ENCODE peak calls at places on chromosomes 11 and 22, in nine cellular contexts. R is right atrium auricular region; K is esophagus squamous epithelium; F is pancreas; X is cardiac fibroblast; I is dorsolateral prefrontal cortex; N is fibroblast of the aortic adventitia; B is CD8-positive, alpha-beta T cell; W is HFF-Myc. L is an unnamed sample.

GRCh38 chr11:33461726-33462125 is 204.5 kb downstream of the HIPK3 start:
- DNase-seq in X (no peak), R (no peak), W (no peak), B (no peak), K (no peak), F (no peak), N (no peak), I (no peak), L (no peak)

GRCh38 chr11:23311986-23312940 is 452.0 kb upstream of the CCDC179 start:
- DNase-seq in B (no peak), X (peak), F (no peak), W (peak), N (no peak), R (no peak), I (no peak), K (no peak), L (peak)

GRCh38 chr22:45770506-45770905 is 98.9 kb downstream of the ATXN10 start:
- DNase-seq in I (no peak), W (no peak), B (no peak), K (no peak), X (no peak), F (no peak), R (no peak), N (no peak), L (no peak)

GRCh38 chr11:107780136-107780535 is 68.3 kb upstream of the SLN start:
- DNase-seq in R (no peak), N (peak), K (no peak), W (no peak), X (no peak), I (no peak), B (no peak), F (no peak), L (no peak)

GRCh38 chr11:120316880-120317688 is 8.0 kb upstream of the TLCD5 start:
- DNase-seq in F (no peak), X (peak), B (no peak), W (no peak), I (no peak), N (peak), R (peak), K (no peak), L (peak)

GRCh38 chr11:64580387-64580786 is 10.6 kb upstream of the SLC22A12 start:
- DNase-seq in B (no peak), W (no peak), X (no peak), R (no peak), F (no peak), N (peak), I (peak), K (no peak), L (no peak)

GRCh38 chr22:28883917-28884753 is 763 bp downstream of the ZNRF3 start:
- DNase-seq in I (peak), B (peak), W (no peak), N (peak), R (no peak), K (no peak), F (peak), X (peak), L (peak)

GRCh38 chr11:14308114-14308896 is 50.7 kb downstream of the RRAS2 start:
- DNase-seq in K (no peak), I (no peak), W (peak), R (no peak), X (peak), N (peak), F (no peak), B (no peak), L (peak)

GRCh38 chr11:68371176-68372041 is 59.0 kb downstream of the LRP5 start:
- DNase-seq in W (no peak), N (no peak), F (peak), R (peak), B (no peak), K (no peak), I (no peak), X (no peak), L (no peak)

GRCh38 chr22:48640890-48641771 is 1186.5 kb downstream of the BRD1 start:
- DNase-seq in N (no peak), B (no peak), W (no peak), X (no peak), I (no peak), R (no peak), K (no peak), F (peak), L (no peak)

GRCh38 chr11:100687630-100688395 is 725 bp downstream of the ARHGAP42 start:
- DNase-seq in F (no peak), X (peak), R (peak), K (no peak), B (no peak), I (peak), W (peak), N (peak), L (peak)

GRCh38 chr11:100684101-100685065 is 2.7 kb upstream of the ARHGAP42 start:
- DNase-seq in N (no peak), X (no peak), K (no peak), R (no peak), W (no peak), I (no peak), F (no peak), B (no peak), L (no peak)

GRCh38 chr11:100687032-100687629 is at the start of gene ARHGAP42:
- DNase-seq in B (no peak), N (peak), R (peak), F (peak), W (no peak), I (peak), X (peak), K (no peak), L (peak)

GRCh38 chr11:100689141-100689540 is 2.1 kb downstream of the ARHGAP42 start:
- DNase-seq in X (peak), I (no peak), W (no peak), R (no peak), N (no peak), K (no peak), F (no peak), B (no peak), L (peak)

DNA sequence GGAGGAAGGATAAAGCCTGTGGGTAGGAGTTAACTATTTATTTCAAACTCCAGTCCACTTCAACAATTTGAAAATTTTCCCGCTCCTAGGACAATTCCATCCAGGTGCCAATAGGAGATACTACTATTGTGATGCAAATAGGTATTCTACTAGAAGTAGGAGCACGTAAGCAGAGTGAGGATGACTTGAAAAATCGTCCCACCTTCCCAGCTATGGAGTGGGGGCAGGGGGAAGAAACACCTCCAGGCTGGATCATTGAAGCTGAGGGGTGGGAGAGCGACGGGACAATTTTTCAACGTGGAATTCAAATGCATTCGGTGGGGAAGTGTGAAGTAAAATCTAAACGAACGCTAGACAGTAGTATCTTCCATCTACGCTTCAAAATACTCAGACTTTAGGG is 612 bp upstream of the ARHGAP42 start:
- DNase-seq in F (no peak), R (no peak), I (no peak), X (no peak), K (no peak), N (no peak), W (no peak), B (no peak), L (no peak)
- H3K4me3 ChIP-seq in F (no peak), R (peak), I (peak), X (peak), K (peak), N (peak), W (peak), B (no peak), L (peak)

GRCh38 chr11:17822021-17822781 is 87.6 kb downstream of the KCNC1 start:
- DNase-seq in K (no peak), R (no peak), I (no peak), W (no peak), F (no peak), N (peak), B (no peak), X (peak), L (peak)
- TF ChIP-seq CTCF in K (no peak), R (no peak), I (no peak), W (no peak), F (no peak), N (peak), B (no peak), X (no peak), L (no peak)

GRCh38 chr11:66278396-66279091 is 569 bp downstream of the CNIH2 start:
- DNase-seq in N (no peak), R (no peak), X (peak), W (no peak), F (peak), B (peak), K (no peak), I (no peak), L (peak)

GRCh38 chr11:66280428-66280827 is 2.5 kb downstream of the CNIH2 start:
- DNase-seq in F (peak), B (no peak), I (no peak), K (no peak), X (no peak), N (no peak), R (no peak), W (no peak), L (no peak)

GRCh38 chr11:66281001-66281400 is 3.0 kb downstream of the CNIH2 start:
- DNase-seq in N (no peak), I (no peak), B (no peak), K (no peak), X (peak), R (no peak), W (no peak), F (no peak), L (no peak)

GRCh38 chr11:66277475-66278391 is at the start of gene CNIH2:
- DNase-seq in W (no peak), X (no peak), B (peak), I (peak), K (no peak), N (no peak), R (no peak), F (peak), L (no peak)

GRCh38 chr11:66279092-66279797 is 1.3 kb downstream of the CNIH2 start:
- DNase-seq in X (no peak), B (no peak), I (no peak), N (no peak), W (no peak), R (no peak), K (no peak), F (no peak), L (no peak)
- H3K4me3 ChIP-seq in X (no peak), B (no peak), I (peak), N (no peak), W (no peak), R (no peak), K (no peak), F (no peak), L (no peak)

GRCh38 chr11:34874202-34874601 is 42.0 kb downstream of the APIP start:
- DNase-seq in B (no peak), F (no peak), X (no peak), K (no peak), R (no peak), N (no peak), I (no peak), W (no peak), L (no peak)

GRCh38 chr11:34870548-34871209 is 45.5 kb downstream of the APIP start:
- DNase-seq in F (no peak), K (no peak), X (no peak), I (no peak), B (no peak), N (no peak), R (no peak), W (no peak), L (no peak)

GRCh38 chr11:34865261-34865660 is 50.9 kb downstream of the APIP start:
- DNase-seq in R (no peak), X (no peak), F (no peak), N (no peak), K (no peak), I (no peak), W (no peak), B (no peak), L (no peak)

GRCh38 chr11:34866375-34866774 is 49.8 kb downstream of the APIP start:
- DNase-seq in R (no peak), N (peak), X (peak), K (no peak), F (no peak), W (no peak), I (no peak), B (no peak), L (peak)

GRCh38 chr11:34869425-34869824 is 46.8 kb downstream of the APIP start:
- DNase-seq in X (no peak), W (no peak), B (no peak), I (no peak), F (no peak), K (no peak), R (no peak), N (no peak), L (no peak)
- TF ChIP-seq CTCF in X (peak), W (peak), B (no peak), I (no peak), F (no peak), K (peak), R (no peak), N (peak), L (peak)